ENCODE peak calls at places on chromosomes 11 and 22, in six cellular contexts. One of them, this sample, is unnamed. For H3K27me3, the result is how much of the 10 kb centered on the place peaks cover.

GRCh38 chr22:46414704-46415103 is 79.2 kb downstream of the TRMU start:
- DNase-seq in K562: no peak
- DNase-seq in GM12878: no peak
- DNase-seq in HepG2: no peak
- DNase-seq in stomach: no peak
- DNase-seq in transverse colon: no peak
- DNase-seq in this sample: no peak

GRCh38 chr11:86637976-86638375 is 34.4 kb downstream of the ME3 start:
- DNase-seq in K562: no peak
- DNase-seq in GM12878: no peak
- DNase-seq in HepG2: no peak
- DNase-seq in stomach: no peak
- DNase-seq in transverse colon: no peak
- DNase-seq in this sample: no peak

GRCh38 chr22:38148252-38148651 is 33.4 kb downstream of the PLA2G6 start:
- DNase-seq in K562: no peak
- DNase-seq in GM12878: no peak
- DNase-seq in HepG2: no peak
- DNase-seq in stomach: no peak
- DNase-seq in transverse colon: no peak
- DNase-seq in this sample: peak

GRCh38 chr11:126355324-126355925 is at the start of gene ST3GAL4:
- DNase-seq in K562: peak
- DNase-seq in GM12878: peak
- DNase-seq in HepG2: peak
- DNase-seq in stomach: peak
- DNase-seq in transverse colon: peak
- DNase-seq in this sample: peak

GRCh38 chr11:65479184-65480145 is 19.4 kb upstream of the MALAT1 start:
- DNase-seq in K562: no peak
- DNase-seq in GM12878: no peak
- DNase-seq in HepG2: no peak
- DNase-seq in stomach: peak
- DNase-seq in transverse colon: peak
- DNase-seq in this sample: peak

GRCh38 chr11:8285228-8285627 is 21.6 kb upstream of the LMO1 start:
- DNase-seq in K562: no peak
- DNase-seq in GM12878: no peak
- DNase-seq in HepG2: no peak
- DNase-seq in stomach: no peak
- DNase-seq in transverse colon: no peak
- DNase-seq in this sample: peak

GRCh38 chr11:3412837-3413236 is 33.9 kb upstream of the ZNF195 start:
- DNase-seq in K562: no peak
- DNase-seq in GM12878: no peak
- DNase-seq in HepG2: no peak
- DNase-seq in stomach: no peak
- DNase-seq in transverse colon: no peak
- DNase-seq in this sample: no peak

GRCh38 chr11:110069158-110069737 is 23.9 kb upstream of the ZC3H12C start:
- DNase-seq in K562: no peak
- DNase-seq in GM12878: no peak
- DNase-seq in HepG2: no peak
- DNase-seq in stomach: peak
- DNase-seq in transverse colon: peak
- DNase-seq in this sample: peak

GRCh38 chr22:48242461-48242864 is 1480.0 kb downstream of the TBC1D22A start:
- DNase-seq in K562: no peak
- DNase-seq in GM12878: no peak
- DNase-seq in HepG2: no peak
- DNase-seq in stomach: peak
- DNase-seq in transverse colon: no peak
- DNase-seq in this sample: no peak

GRCh38 chr11:96642584-96642983 is 252.8 kb downstream of the JRKL start:
- DNase-seq in K562: no peak
- DNase-seq in GM12878: no peak
- DNase-seq in HepG2: no peak
- DNase-seq in stomach: no peak
- DNase-seq in transverse colon: no peak
- DNase-seq in this sample: no peak

GRCh38 chr11:74444173-74444832 is 23.0 kb downstream of the KCNE3 start:
- DNase-seq in K562: no peak
- DNase-seq in GM12878: no peak
- DNase-seq in HepG2: no peak
- DNase-seq in stomach: peak
- DNase-seq in transverse colon: no peak
- DNase-seq in this sample: no peak

GRCh38 chr11:62169448-62169847 is 20.6 kb upstream of the SCGB1D1 start:
- DNase-seq in K562: no peak
- DNase-seq in GM12878: no peak
- DNase-seq in HepG2: no peak
- DNase-seq in stomach: no peak
- DNase-seq in transverse colon: no peak
- DNase-seq in this sample: no peak

GRCh38 chr22:26887456-26887855 is 230.1 kb downstream of the MIAT start:
- DNase-seq in K562: no peak
- DNase-seq in GM12878: no peak
- DNase-seq in HepG2: no peak
- DNase-seq in stomach: no peak
- DNase-seq in transverse colon: no peak
- DNase-seq in this sample: no peak

GRCh38 chr11:97537407-97538150 is 1147.8 kb downstream of the JRKL start:
- DNase-seq in K562: no peak
- DNase-seq in GM12878: no peak
- DNase-seq in HepG2: no peak
- DNase-seq in stomach: no peak
- DNase-seq in transverse colon: no peak
- DNase-seq in this sample: no peak

GRCh38 chr11:130457909-130458729 is 9.7 kb downstream of the ADAMTS15 start:
- DNase-seq in K562: no peak
- DNase-seq in GM12878: no peak
- DNase-seq in HepG2: no peak
- DNase-seq in stomach: no peak
- DNase-seq in transverse colon: no peak
- DNase-seq in this sample: no peak

GRCh38 chr11:121814962-121815361 is 301.1 kb downstream of the BLID start:
- DNase-seq in K562: no peak
- DNase-seq in GM12878: no peak
- DNase-seq in HepG2: no peak
- DNase-seq in stomach: no peak
- DNase-seq in transverse colon: no peak
- DNase-seq in this sample: no peak

GRCh38 chr11:69049490-69049867 is 747 bp downstream of the TPCN2 start:
- DNase-seq in K562: no peak
- DNase-seq in GM12878: no peak
- DNase-seq in HepG2: no peak
- DNase-seq in stomach: no peak
- DNase-seq in transverse colon: no peak
- DNase-seq in this sample: no peak

GRCh38 chr11:127470485-127470884 is 469.9 kb upstream of the KIRREL3 start:
- DNase-seq in K562: no peak
- DNase-seq in GM12878: no peak
- DNase-seq in HepG2: no peak
- DNase-seq in stomach: no peak
- DNase-seq in transverse colon: peak
- DNase-seq in this sample: no peak

GRCh38 chr11:23727821-23728220 is 769.0 kb upstream of the LUZP2 start:
- DNase-seq in K562: no peak
- DNase-seq in GM12878: no peak
- DNase-seq in HepG2: no peak
- DNase-seq in stomach: no peak
- DNase-seq in transverse colon: no peak
- DNase-seq in this sample: no peak

GRCh38 chr11:122703541-122704272 is 48.2 kb downstream of the UBASH3B start:
- DNase-seq in K562: no peak
- DNase-seq in GM12878: no peak
- DNase-seq in HepG2: no peak
- DNase-seq in stomach: no peak
- DNase-seq in transverse colon: no peak
- DNase-seq in this sample: no peak

GRCh38 chr11:94132823-94133408 is 4.3 kb downstream of the PANX1 start:
- DNase-seq in K562: no peak
- DNase-seq in GM12878: no peak
- DNase-seq in HepG2: no peak
- DNase-seq in stomach: no peak
- DNase-seq in transverse colon: no peak
- DNase-seq in this sample: no peak

GRCh38 chr11:46290021-46290420 is 12.6 kb downstream of the CREB3L1 start:
- DNase-seq in K562: no peak
- DNase-seq in GM12878: no peak
- DNase-seq in HepG2: no peak
- DNase-seq in stomach: no peak
- DNase-seq in transverse colon: no peak
- DNase-seq in this sample: no peak

GRCh38 chr11:84552791-84553190 is 1074.4 kb downstream of the DLG2 start:
- DNase-seq in K562: no peak
- DNase-seq in GM12878: no peak
- DNase-seq in HepG2: no peak
- DNase-seq in stomach: no peak
- DNase-seq in transverse colon: no peak
- DNase-seq in this sample: no peak

GRCh38 chr11:3041699-3042098 is 15.5 kb downstream of the CARS1 start:
- DNase-seq in K562: no peak
- DNase-seq in GM12878: no peak
- DNase-seq in HepG2: no peak
- DNase-seq in stomach: no peak
- DNase-seq in transverse colon: no peak
- DNase-seq in this sample: no peak

DNA sequence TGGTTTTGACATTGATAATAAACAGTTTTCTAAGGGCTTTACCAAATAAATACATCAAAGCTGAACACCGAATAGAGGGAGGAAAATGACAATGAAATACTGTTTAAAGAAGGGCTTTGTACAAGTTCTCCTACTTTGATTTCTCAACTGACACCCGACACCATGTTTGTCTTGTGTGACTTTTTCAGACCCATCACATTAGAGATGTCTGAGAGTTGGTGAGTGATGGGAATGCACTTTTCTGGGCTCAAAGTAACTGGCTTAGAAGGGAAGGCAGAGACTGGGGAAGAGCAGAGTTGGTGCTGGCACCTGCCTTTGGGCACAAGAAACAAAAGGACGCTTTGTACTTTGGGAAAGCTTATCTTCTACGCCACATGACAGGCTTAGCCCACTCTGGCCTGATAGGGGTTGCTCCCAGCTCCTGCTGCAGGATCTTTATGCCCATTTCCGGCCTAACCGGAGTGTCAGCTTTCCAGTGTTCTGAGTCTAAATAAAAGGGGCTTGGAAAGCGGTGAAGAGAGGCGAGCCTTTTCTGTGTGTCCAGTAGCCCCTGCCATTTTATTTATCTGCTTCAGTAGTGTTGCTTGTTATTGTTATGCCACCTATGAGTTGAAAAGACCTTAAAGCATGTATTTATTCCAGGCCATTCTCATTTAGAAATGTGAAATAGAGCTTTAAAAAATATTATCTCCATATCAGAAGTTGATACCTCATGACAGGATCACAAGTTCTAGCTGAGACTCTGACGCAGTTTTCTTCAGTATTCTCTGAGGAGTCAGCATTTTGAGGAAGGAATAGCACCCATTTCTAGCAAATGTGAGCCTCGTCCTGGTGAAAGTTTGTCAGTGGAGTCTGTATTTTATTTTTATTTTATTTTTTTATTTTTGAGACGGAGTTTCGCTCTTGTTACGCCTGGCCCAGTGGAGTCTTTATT is 24.2 kb downstream of the KREMEN1 start:
- DNase-seq in K562: peak
- DNase-seq in GM12878: no peak
- DNase-seq in HepG2: peak
- DNase-seq in stomach: peak
- DNase-seq in transverse colon: no peak
- DNase-seq in this sample: no peak
- TF ChIP-seq POLR2A in K562: peak
- TF ChIP-seq POLR2A in GM12878: no peak
- TF ChIP-seq POLR2A in HepG2: no peak
- TF ChIP-seq POLR2A in stomach: no peak
- TF ChIP-seq POLR2A in transverse colon: no peak
- TF ChIP-seq POLR2A in this sample: no peak

DNA sequence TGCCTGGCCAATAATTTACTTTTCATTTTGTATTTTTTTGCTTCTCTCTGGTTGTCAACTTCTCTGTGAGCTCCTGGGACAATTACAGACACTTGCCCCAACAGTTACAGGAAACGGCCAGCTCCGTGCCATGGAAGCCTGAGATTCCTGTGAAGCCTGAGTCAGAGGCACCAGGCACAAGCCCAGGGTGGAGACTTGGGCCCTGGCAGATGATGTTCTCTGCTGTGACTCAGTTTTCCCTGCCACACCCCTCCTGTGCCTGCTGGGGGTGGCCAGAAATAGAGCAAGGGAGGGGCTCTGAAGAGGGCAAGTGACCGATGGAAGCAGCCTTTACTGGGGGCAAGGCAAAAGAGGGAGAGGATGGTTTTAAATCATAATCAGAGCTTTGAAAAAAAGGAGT is 4.9 kb downstream of the ATP5MGL start:
- DNase-seq in K562: no peak
- DNase-seq in GM12878: no peak
- DNase-seq in HepG2: no peak
- DNase-seq in stomach: peak
- DNase-seq in transverse colon: peak
- DNase-seq in this sample: peak
- TF ChIP-seq EP300 in K562: no peak
- TF ChIP-seq EP300 in GM12878: no peak
- TF ChIP-seq EP300 in HepG2: no peak
- TF ChIP-seq EP300 in stomach: no peak
- TF ChIP-seq EP300 in transverse colon: no peak
- TF ChIP-seq EP300 in this sample: no peak

GRCh38 chr11:35470616-35471015 is 51.3 kb upstream of the SLC1A2 start:
- DNase-seq in K562: no peak
- DNase-seq in GM12878: no peak
- DNase-seq in HepG2: no peak
- DNase-seq in stomach: no peak
- DNase-seq in transverse colon: no peak
- DNase-seq in this sample: no peak
- H3K27me3 ChIP-seq in K562: under half
- H3K27me3 ChIP-seq in GM12878: under half
- H3K27me3 ChIP-seq in HepG2: under half
- H3K27me3 ChIP-seq in stomach: under half
- H3K27me3 ChIP-seq in transverse colon: under half
- H3K27me3 ChIP-seq in this sample: under half

DNA sequence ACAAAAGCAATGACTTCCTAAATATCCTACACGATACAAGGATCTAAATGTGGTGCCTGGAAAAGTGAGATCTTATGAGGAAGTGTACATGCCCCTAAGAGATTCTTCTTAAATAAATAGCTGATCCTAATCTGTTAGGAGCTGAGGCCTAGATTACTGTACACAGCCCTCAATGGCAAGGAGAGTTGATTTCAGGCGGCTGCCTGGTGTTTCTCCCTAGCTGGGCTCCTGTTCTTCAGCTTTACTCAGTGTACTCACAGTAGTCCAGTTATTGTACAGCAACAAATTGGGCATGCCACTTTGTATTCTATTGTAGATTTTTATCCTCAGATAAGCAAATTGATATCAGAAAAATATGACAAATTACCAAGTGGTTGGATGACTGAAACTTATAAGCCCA is 358.2 kb upstream of the PDGFD start:
- DNase-seq in K562: no peak
- DNase-seq in GM12878: no peak
- DNase-seq in HepG2: no peak
- DNase-seq in stomach: no peak
- DNase-seq in transverse colon: no peak
- DNase-seq in this sample: no peak
- TF ChIP-seq POLR2A in K562: no peak
- TF ChIP-seq POLR2A in GM12878: no peak
- TF ChIP-seq POLR2A in HepG2: no peak
- TF ChIP-seq POLR2A in stomach: no peak
- TF ChIP-seq POLR2A in transverse colon: no peak
- TF ChIP-seq POLR2A in this sample: no peak